ENCODE peak calls at places on chromosome 19, in four cellular contexts. One of them, this sample, is unnamed.

GRCh38 chr19:48123907-48124675 is 13.5 kb upstream of the PLA2G4C start:
- DNase-seq in neuronal stem cell: peak
- DNase-seq in mesendoderm: no peak
- DNase-seq in H9: no peak
- DNase-seq in this sample: peak

GRCh38 chr19:8423821-8424223 is 10.7 kb downstream of the MARCHF2 start:
- DNase-seq in neuronal stem cell: peak
- DNase-seq in mesendoderm: peak
- DNase-seq in H9: peak
- DNase-seq in this sample: peak

GRCh38 chr19:12751635-12752034 is at the start of gene BEST2:
- DNase-seq in mesendoderm: no peak
- DNase-seq in neuronal stem cell: no peak
- DNase-seq in H9: peak
- DNase-seq in this sample: no peak

GRCh38 chr19:51417107-51417806 is at the start of gene SIGLEC10:
- DNase-seq in mesendoderm: no peak
- DNase-seq in neuronal stem cell: no peak
- DNase-seq in H9: peak
- DNase-seq in this sample: no peak

GRCh38 chr19:18519962-18520847 is 1.7 kb downstream of the ELL start:
- DNase-seq in neuronal stem cell: peak
- DNase-seq in mesendoderm: peak
- DNase-seq in H9: peak
- DNase-seq in this sample: peak

GRCh38 chr19:35833972-35834371 is 18.3 kb downstream of the NPHS1 start:
- DNase-seq in neuronal stem cell: no peak
- DNase-seq in mesendoderm: no peak
- DNase-seq in H9: no peak
- DNase-seq in this sample: no peak

GRCh38 chr19:39778763-39779162 is at the start of gene LEUTX:
- DNase-seq in H9: no peak
- DNase-seq in neuronal stem cell: no peak
- DNase-seq in mesendoderm: no peak
- DNase-seq in this sample: no peak

GRCh38 chr19:30710721-30711120 is 338.5 kb downstream of the ZNF536 start:
- DNase-seq in H9: no peak
- DNase-seq in neuronal stem cell: no peak
- DNase-seq in mesendoderm: no peak
- DNase-seq in this sample: no peak

GRCh38 chr19:19372656-19373416 is 32.6 kb upstream of the GATAD2A start:
- DNase-seq in neuronal stem cell: no peak
- DNase-seq in mesendoderm: peak
- DNase-seq in H9: peak
- DNase-seq in this sample: peak

GRCh38 chr19:37251308-37252229 is 33.6 kb downstream of the ZNF383 start:
- DNase-seq in mesendoderm: peak
- DNase-seq in H9: no peak
- DNase-seq in neuronal stem cell: peak
- DNase-seq in this sample: peak

GRCh38 chr19:47231215-47232054 is 436 bp upstream of the BBC3 start:
- DNase-seq in H9: peak
- DNase-seq in mesendoderm: peak
- DNase-seq in neuronal stem cell: peak
- DNase-seq in this sample: peak

GRCh38 chr19:39430675-39431593 is 4.8 kb downstream of the RPS16 start:
- DNase-seq in mesendoderm: peak
- DNase-seq in neuronal stem cell: no peak
- DNase-seq in H9: peak
- DNase-seq in this sample: peak

GRCh38 chr19:51794865-51795490 is at the start of gene FPR3:
- DNase-seq in neuronal stem cell: no peak
- DNase-seq in H9: no peak
- DNase-seq in mesendoderm: no peak
- DNase-seq in this sample: no peak

GRCh38 chr19:18590273-18591272 is 2.0 kb downstream of the REX1BD start:
- DNase-seq in neuronal stem cell: peak
- DNase-seq in H9: peak
- DNase-seq in mesendoderm: peak
- DNase-seq in this sample: peak

GRCh38 chr19:6073858-6074708 is 36.2 kb downstream of the RFX2 start:
- DNase-seq in H9: no peak
- DNase-seq in neuronal stem cell: no peak
- DNase-seq in mesendoderm: no peak
- DNase-seq in this sample: no peak

GRCh38 chr19:54345938-54346386 is 7.0 kb upstream of the LILRA4 start:
- DNase-seq in H9: no peak
- DNase-seq in mesendoderm: no peak
- DNase-seq in neuronal stem cell: no peak
- DNase-seq in this sample: no peak

GRCh38 chr19:58229255-58229639 is 533 bp downstream of the ZNF544 start:
- DNase-seq in H9: peak
- DNase-seq in neuronal stem cell: no peak
- DNase-seq in mesendoderm: peak
- DNase-seq in this sample: peak

GRCh38 chr19:35142531-35143230 is 374 bp upstream of the FXYD7 start:
- DNase-seq in mesendoderm: peak
- DNase-seq in H9: peak
- DNase-seq in neuronal stem cell: no peak
- DNase-seq in this sample: no peak

GRCh38 chr19:800360-801029 is 3.2 kb downstream of the PTBP1 start:
- DNase-seq in H9: no peak
- DNase-seq in mesendoderm: no peak
- DNase-seq in neuronal stem cell: no peak
- DNase-seq in this sample: no peak
- H3K23ac ChIP-seq in H9: no peak
- H3K23ac ChIP-seq in mesendoderm: no peak
- H3K23ac ChIP-seq in neuronal stem cell: no peak
- H3K23ac ChIP-seq in this sample: peak

DNA sequence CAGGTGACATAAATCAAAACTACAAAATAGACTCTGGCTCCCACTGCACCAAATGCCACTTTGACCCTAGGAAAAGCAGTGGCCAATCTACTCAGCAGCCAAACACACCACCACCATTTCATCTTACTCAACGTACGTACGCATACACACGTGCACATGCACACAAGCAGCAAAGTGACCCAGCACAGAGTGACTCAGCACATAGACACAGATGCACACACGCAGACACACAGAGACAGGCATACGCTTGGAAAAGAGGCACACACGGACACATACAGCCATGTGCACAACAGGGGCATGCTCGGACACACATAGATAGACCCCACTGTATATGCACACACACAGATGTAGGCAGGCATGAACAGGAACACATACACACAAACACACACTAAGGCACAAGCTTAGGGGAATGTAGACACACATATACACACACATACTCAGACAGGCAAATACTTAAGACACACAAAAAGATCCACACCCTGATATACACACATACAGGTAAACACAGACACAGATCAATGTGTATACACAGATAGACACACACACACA is 37.3 kb downstream of the PEPD start:
- DNase-seq in neuronal stem cell: no peak
- DNase-seq in H9: no peak
- DNase-seq in mesendoderm: no peak
- DNase-seq in this sample: no peak
- H3K23ac ChIP-seq in neuronal stem cell: peak
- H3K23ac ChIP-seq in H9: no peak
- H3K23ac ChIP-seq in mesendoderm: no peak
- H3K23ac ChIP-seq in this sample: no peak

GRCh38 chr19:28843771-28844492 is 369.0 kb downstream of the UQCRFS1 start:
- DNase-seq in neuronal stem cell: no peak
- DNase-seq in H9: no peak
- DNase-seq in mesendoderm: no peak
- DNase-seq in this sample: no peak

GRCh38 chr19:28840891-28841290 is 372.1 kb downstream of the UQCRFS1 start:
- DNase-seq in H9: no peak
- DNase-seq in mesendoderm: peak
- DNase-seq in neuronal stem cell: no peak
- DNase-seq in this sample: no peak

GRCh38 chr19:28847468-28847867 is 365.5 kb downstream of the UQCRFS1 start:
- DNase-seq in mesendoderm: peak
- DNase-seq in H9: no peak
- DNase-seq in neuronal stem cell: no peak
- DNase-seq in this sample: peak

GRCh38 chr19:28841531-28841930 is 371.4 kb downstream of the UQCRFS1 start:
- DNase-seq in mesendoderm: no peak
- DNase-seq in H9: no peak
- DNase-seq in neuronal stem cell: no peak
- DNase-seq in this sample: no peak

GRCh38 chr19:28846094-28846812 is 366.7 kb downstream of the UQCRFS1 start:
- DNase-seq in neuronal stem cell: no peak
- DNase-seq in mesendoderm: no peak
- DNase-seq in H9: no peak
- DNase-seq in this sample: no peak
- H3K23ac ChIP-seq in neuronal stem cell: no peak
- H3K23ac ChIP-seq in mesendoderm: no peak
- H3K23ac ChIP-seq in H9: no peak
- H3K23ac ChIP-seq in this sample: no peak

GRCh38 chr19:3626473-3627350 is at the start of gene CACTIN:
- DNase-seq in H9: peak
- DNase-seq in mesendoderm: peak
- DNase-seq in neuronal stem cell: peak
- DNase-seq in this sample: peak
- H3K23ac ChIP-seq in H9: no peak
- H3K23ac ChIP-seq in mesendoderm: no peak
- H3K23ac ChIP-seq in neuronal stem cell: peak
- H3K23ac ChIP-seq in this sample: peak

GRCh38 chr19:13758795-13759194 is 5.5 kb upstream of the MRI1 start:
- DNase-seq in mesendoderm: no peak
- DNase-seq in H9: no peak
- DNase-seq in neuronal stem cell: no peak
- DNase-seq in this sample: no peak
- H3K23ac ChIP-seq in mesendoderm: no peak
- H3K23ac ChIP-seq in H9: no peak
- H3K23ac ChIP-seq in neuronal stem cell: peak
- H3K23ac ChIP-seq in this sample: no peak

GRCh38 chr19:40906512-40906911 is 24.5 kb upstream of the CYP2A7 start:
- DNase-seq in mesendoderm: no peak
- DNase-seq in neuronal stem cell: no peak
- DNase-seq in H9: no peak
- DNase-seq in this sample: no peak

GRCh38 chr19:40907968-40908735 is 26.1 kb upstream of the CYP2A7 start:
- DNase-seq in mesendoderm: no peak
- DNase-seq in H9: peak
- DNase-seq in neuronal stem cell: no peak
- DNase-seq in this sample: no peak

GRCh38 chr19:40908981-40909380 is 26.9 kb upstream of the CYP2A7 start:
- DNase-seq in neuronal stem cell: no peak
- DNase-seq in mesendoderm: no peak
- DNase-seq in H9: no peak
- DNase-seq in this sample: no peak
- H3K23ac ChIP-seq in neuronal stem cell: no peak
- H3K23ac ChIP-seq in mesendoderm: no peak
- H3K23ac ChIP-seq in H9: no peak
- H3K23ac ChIP-seq in this sample: no peak

This sample was measured in IMR-90.